ENCODE peak calls at places on chromosomes 6 and 20, in eight cellular contexts. J is GM23338, L is adrenal gland, Q is NCI-H1417, H is hippocampal formation, K is mammary epithelial cell, R is mesothelial cell of epicardium, B is PC-3. S is an unnamed sample.

GRCh38 chr6:137696765-137697164 is 170.3 kb upstream of the TNFAIP3 start:
- DNase-seq in Q (no peak), H (no peak), K (no peak), B (no peak), J (no peak), R (no peak), L (no peak), S (no peak)

GRCh38 chr6:109344226-109344625 is 38.0 kb downstream of the CD164 start:
- DNase-seq in R (no peak), K (peak), L (no peak), H (no peak), J (no peak), B (peak), Q (no peak), S (no peak)

GRCh38 chr6:155530219-155530834 is 74.7 kb upstream of the NOX3 start:
- DNase-seq in H (no peak), J (peak), R (no peak), B (peak), L (peak), K (peak), Q (peak), S (no peak)

GRCh38 chr6:36387440-36388303 is at the start of gene ETV7:
- DNase-seq in H (no peak), R (no peak), L (peak), K (peak), B (peak), Q (peak), J (peak), S (no peak)

GRCh38 chr20:58718729-58719128 is 26.1 kb downstream of the NPEPL1 start:
- DNase-seq in Q (no peak), K (no peak), H (no peak), J (no peak), L (no peak), B (no peak), R (no peak), S (peak)

GRCh38 chr20:58219342-58219700 is 9.1 kb downstream of the ANKRD60 start:
- DNase-seq in B (peak), J (no peak), Q (no peak), H (no peak), R (no peak), L (no peak), K (peak), S (no peak)

GRCh38 chr6:37705239-37706051 is 7.8 kb upstream of the MDGA1 start:
- DNase-seq in L (peak), R (peak), Q (peak), H (peak), J (peak), K (peak), B (peak), S (peak)

GRCh38 chr6:56693246-56693607 is 50.5 kb upstream of the DST start:
- DNase-seq in K (peak), J (no peak), R (no peak), L (peak), B (peak), Q (no peak), H (peak), S (peak)

GRCh38 chr6:15132854-15133670 is 112.8 kb upstream of the JARID2 start:
- DNase-seq in B (peak), K (peak), H (no peak), R (no peak), J (no peak), L (peak), Q (no peak), S (no peak)

GRCh38 chr6:30726506-30727413 is 6.6 kb downstream of the TUBB start:
- DNase-seq in J (no peak), H (no peak), R (no peak), L (no peak), Q (no peak), K (no peak), B (peak), S (no peak)

GRCh38 chr6:109073344-109074235 is 21.1 kb downstream of the SESN1 start:
- DNase-seq in K (peak), J (peak), R (no peak), Q (peak), B (peak), H (no peak), L (peak), S (no peak)

GRCh38 chr6:15602144-15602543 is 60.7 kb downstream of the DTNBP1 start:
- DNase-seq in H (no peak), L (no peak), K (no peak), Q (no peak), B (no peak), J (no peak), R (peak), S (no peak)

GRCh38 chr20:64139200-64140081 is 24.8 kb upstream of the MYT1 start:
- DNase-seq in K (no peak), J (no peak), L (no peak), H (no peak), B (no peak), R (no peak), Q (no peak), S (no peak)

GRCh38 chr6:73704798-73705197 is 8.8 kb downstream of the CD109 start:
- DNase-seq in K (no peak), J (no peak), H (no peak), L (no peak), B (no peak), Q (no peak), R (no peak), S (no peak)

GRCh38 chr6:3337521-3338350 is 79.0 kb downstream of the PSMG4 start:
- DNase-seq in R (no peak), B (peak), H (no peak), K (no peak), J (peak), Q (no peak), L (no peak), S (no peak)

GRCh38 chr20:37622728-37623127 is 71.1 kb upstream of the CTNNBL1 start:
- DNase-seq in H (no peak), B (no peak), K (no peak), L (no peak), R (no peak), Q (no peak), J (peak), S (no peak)

GRCh38 chr6:108497883-108498282 is 62.8 kb upstream of the FOXO3 start:
- DNase-seq in Q (no peak), B (peak), R (no peak), K (peak), J (peak), L (peak), H (no peak), S (no peak)

GRCh38 chr6:113710110-113710509 is 147.0 kb upstream of the MARCKS start:
- DNase-seq in L (no peak), H (no peak), J (no peak), R (no peak), B (no peak), Q (no peak), K (no peak), S (no peak)

GRCh38 chr6:31615748-31616147 is 714 bp downstream of the AIF1 start:
- DNase-seq in Q (no peak), J (peak), K (no peak), L (no peak), B (no peak), H (no peak), R (no peak), S (no peak)

GRCh38 chr20:32585011-32585518 is at the start of gene NOL4L:
- DNase-seq in Q (peak), K (peak), L (no peak), H (peak), R (peak), B (peak), J (peak), S (no peak)

GRCh38 chr6:55524441-55524840 is 54.6 kb downstream of the HMGCLL1 start:
- DNase-seq in Q (no peak), L (no peak), B (no peak), J (no peak), K (no peak), R (no peak), H (no peak), S (no peak)

GRCh38 chr6:15152720-15153119 is 93.1 kb upstream of the JARID2 start:
- DNase-seq in R (no peak), K (no peak), L (no peak), J (no peak), Q (no peak), B (no peak), H (no peak), S (no peak)

GRCh38 chr6:106309766-106310373 is 15.7 kb downstream of the ATG5 start:
- DNase-seq in R (no peak), J (no peak), L (no peak), Q (no peak), K (peak), H (no peak), B (peak), S (no peak)

GRCh38 chr6:36752187-36752885 is 54.7 kb downstream of the RAB44 start:
- DNase-seq in L (no peak), R (no peak), K (no peak), Q (no peak), J (no peak), H (no peak), B (peak), S (no peak)

GRCh38 chr6:84976516-84977420 is 212.4 kb upstream of the TBX18 start:
- DNase-seq in H (no peak), R (no peak), B (no peak), J (no peak), L (no peak), K (no peak), Q (no peak), S (no peak)

GRCh38 chr20:1588166-1588868 is 30.8 kb upstream of the SIRPD start:
- DNase-seq in H (peak), R (no peak), K (peak), L (peak), Q (no peak), J (no peak), B (no peak), S (no peak)

GRCh38 chr20:38338849-38339520 is 7.3 kb upstream of the LBP start:
- DNase-seq in R (no peak), H (no peak), K (peak), Q (no peak), B (peak), L (no peak), J (peak), S (peak)

GRCh38 chr6:36684447-36684812 is 5.9 kb downstream of the CDKN1A start:
- DNase-seq in L (no peak), B (no peak), R (no peak), Q (no peak), H (no peak), K (no peak), J (no peak), S (no peak)

GRCh38 chr20:41260734-41261220 is 56.8 kb downstream of the ZHX3 start:
- DNase-seq in H (no peak), Q (no peak), K (no peak), L (no peak), B (no peak), J (no peak), R (no peak), S (no peak)

GRCh38 chr20:45358282-45359068 is 4.5 kb upstream of the SYS1 start:
- DNase-seq in Q (no peak), L (peak), R (no peak), B (no peak), H (peak), J (no peak), K (peak), S (peak)

GRCh38 chr6:26363882-26364825 is 844 bp upstream of the BTN3A2 start:
- DNase-seq in K (no peak), R (no peak), H (no peak), Q (peak), J (no peak), L (no peak), B (peak), S (no peak)

GRCh38 chr6:41654433-41655020 is 16.3 kb downstream of the MDFI start:
- DNase-seq in K (no peak), L (no peak), R (no peak), H (no peak), Q (no peak), J (no peak), B (no peak), S (no peak)

GRCh38 chr20:46394872-46395470 is 11.4 kb downstream of the ELMO2 start:
- DNase-seq in Q (peak), L (no peak), H (no peak), B (no peak), R (no peak), J (no peak), K (no peak), S (no peak)

GRCh38 chr20:50285376-50286173 is 94.9 kb downstream of the CEBPB start:
- DNase-seq in B (peak), K (no peak), L (peak), H (no peak), R (no peak), Q (no peak), J (no peak), S (no peak)

GRCh38 chr20:53445276-53445675 is 148.4 kb downstream of the ZNF217 start:
- DNase-seq in K (no peak), B (no peak), J (no peak), Q (no peak), H (no peak), L (peak), R (no peak), S (no peak)

GRCh38 chr20:39777610-39778009 is 815.5 kb downstream of the DHX35 start:
- DNase-seq in Q (no peak), K (no peak), L (no peak), J (no peak), R (no peak), B (no peak), H (no peak), S (no peak)

GRCh38 chr20:35226775-35227681 is 538 bp downstream of the MMP24 start:
- DNase-seq in Q (peak), H (no peak), K (peak), B (peak), J (peak), L (peak), R (peak), S (no peak)

S was measured in left lobe of liver.